ENCODE peak calls at places on chromosome 17, in five cellular contexts. X, W, U, B and A are unnamed samples.

GRCh38 chr17:1764274-1764673 is 2.4 kb downstream of the SERPINF1 start:
- DNase-seq in X (no peak), W (peak), U (no peak), B (peak), A (peak)

GRCh38 chr17:27433521-27433920 is 22.7 kb upstream of the KSR1 start:
- DNase-seq in X (no peak), W (no peak), U (no peak), B (no peak), A (no peak)

GRCh38 chr17:79042421-79043190 is 18.6 kb downstream of the C1QTNF1 start:
- DNase-seq in X (peak), W (peak), U (no peak), B (no peak), A (peak)

GRCh38 chr17:6506679-6507231 is 49.6 kb downstream of the PITPNM3 start:
- DNase-seq in X (no peak), W (peak), U (no peak), B (no peak), A (peak)

GRCh38 chr17:40888321-40888720 is 3.3 kb upstream of the KRT20 start:
- DNase-seq in X (no peak), W (no peak), U (no peak), B (no peak), A (no peak)

GRCh38 chr17:1638171-1638583 is 7.4 kb downstream of the SCARF1 start:
- DNase-seq in X (no peak), W (no peak), U (no peak), B (no peak), A (peak)

GRCh38 chr17:2875608-2876007 is 79.4 kb downstream of the RAP1GAP2 start:
- DNase-seq in X (no peak), W (no peak), U (no peak), B (no peak), A (no peak)

GRCh38 chr17:44005865-44006580 is 1.6 kb downstream of the NAGS start:
- DNase-seq in X (no peak), W (no peak), U (no peak), B (no peak), A (peak)

GRCh38 chr17:19736071-19736470 is 12.0 kb downstream of the ALDH3A1 start:
- DNase-seq in X (no peak), W (no peak), U (no peak), B (no peak), A (no peak)